ENCODE peak calls at places on chromosomes 6 and 20, in eight cellular contexts. One of them, this sample, is unnamed.

GRCh38 chr6:121881974-121882667 is 446.7 kb downstream of the GJA1 start:
- DNase-seq in transverse colon: no peak
- DNase-seq in esophagus squamous epithelium: no peak
- DNase-seq in pancreas: no peak
- DNase-seq in A549: no peak
- DNase-seq in foreskin keratinocyte: no peak
- DNase-seq in spleen: no peak
- DNase-seq in effector memory CD4-positive, alpha-beta T cell: no peak
- DNase-seq in this sample: no peak

GRCh38 chr6:158654498-158654897 is 4.6 kb downstream of the SYTL3 start:
- DNase-seq in pancreas: no peak
- DNase-seq in foreskin keratinocyte: no peak
- DNase-seq in esophagus squamous epithelium: peak; percentile 14
- DNase-seq in effector memory CD4-positive, alpha-beta T cell: no peak
- DNase-seq in A549: no peak
- DNase-seq in spleen: peak; percentile 84
- DNase-seq in transverse colon: peak; percentile 67
- DNase-seq in this sample: peak; percentile 56

GRCh38 chr20:24701668-24702067 is 232.2 kb downstream of the SYNDIG1 start:
- DNase-seq in effector memory CD4-positive, alpha-beta T cell: no peak
- DNase-seq in foreskin keratinocyte: no peak
- DNase-seq in pancreas: no peak
- DNase-seq in spleen: no peak
- DNase-seq in transverse colon: no peak
- DNase-seq in esophagus squamous epithelium: no peak
- DNase-seq in A549: no peak
- DNase-seq in this sample: no peak

GRCh38 chr6:19988555-19988954 is 151.4 kb downstream of the ID4 start:
- DNase-seq in foreskin keratinocyte: peak; percentile 36
- DNase-seq in A549: no peak
- DNase-seq in transverse colon: no peak
- DNase-seq in spleen: no peak
- DNase-seq in effector memory CD4-positive, alpha-beta T cell: no peak
- DNase-seq in esophagus squamous epithelium: no peak
- DNase-seq in pancreas: no peak
- DNase-seq in this sample: no peak

GRCh38 chr20:24487648-24488047 is 18.2 kb downstream of the SYNDIG1 start:
- DNase-seq in foreskin keratinocyte: no peak
- DNase-seq in A549: no peak
- DNase-seq in transverse colon: no peak
- DNase-seq in esophagus squamous epithelium: no peak
- DNase-seq in pancreas: no peak
- DNase-seq in spleen: peak; percentile 32
- DNase-seq in effector memory CD4-positive, alpha-beta T cell: no peak
- DNase-seq in this sample: no peak

GRCh38 chr6:33696538-33697518 is 14.7 kb downstream of the UQCC2 start:
- DNase-seq in pancreas: no peak
- DNase-seq in foreskin keratinocyte: no peak
- DNase-seq in transverse colon: no peak
- DNase-seq in A549: no peak
- DNase-seq in spleen: peak; percentile 86
- DNase-seq in esophagus squamous epithelium: no peak
- DNase-seq in effector memory CD4-positive, alpha-beta T cell: no peak
- DNase-seq in this sample: no peak

GRCh38 chr6:13157293-13157692 is 171.0 kb downstream of the TBC1D7 start:
- DNase-seq in foreskin keratinocyte: no peak
- DNase-seq in pancreas: no peak
- DNase-seq in effector memory CD4-positive, alpha-beta T cell: no peak
- DNase-seq in spleen: no peak
- DNase-seq in transverse colon: no peak
- DNase-seq in esophagus squamous epithelium: no peak
- DNase-seq in A549: no peak
- DNase-seq in this sample: no peak

GRCh38 chr20:47003223-47003622 is 108.6 kb downstream of the EYA2 start:
- DNase-seq in esophagus squamous epithelium: no peak
- DNase-seq in transverse colon: no peak
- DNase-seq in effector memory CD4-positive, alpha-beta T cell: no peak
- DNase-seq in spleen: peak; percentile 17
- DNase-seq in foreskin keratinocyte: no peak
- DNase-seq in pancreas: no peak
- DNase-seq in A549: no peak
- DNase-seq in this sample: no peak

GRCh38 chr6:169045486-169045885 is 208.2 kb downstream of the THBS2 start:
- DNase-seq in transverse colon: no peak
- DNase-seq in effector memory CD4-positive, alpha-beta T cell: no peak
- DNase-seq in pancreas: no peak
- DNase-seq in foreskin keratinocyte: no peak
- DNase-seq in esophagus squamous epithelium: no peak
- DNase-seq in A549: no peak
- DNase-seq in spleen: no peak
- DNase-seq in this sample: no peak

GRCh38 chr20:62601172-62601571 is 41.1 kb upstream of the SLCO4A1 start:
- DNase-seq in effector memory CD4-positive, alpha-beta T cell: no peak
- DNase-seq in foreskin keratinocyte: no peak
- DNase-seq in transverse colon: no peak
- DNase-seq in esophagus squamous epithelium: no peak
- DNase-seq in A549: no peak
- DNase-seq in spleen: no peak
- DNase-seq in pancreas: no peak
- DNase-seq in this sample: no peak

GRCh38 chr20:62603907-62604785 is 38.2 kb upstream of the SLCO4A1 start:
- DNase-seq in transverse colon: no peak
- DNase-seq in pancreas: peak; percentile 79
- DNase-seq in foreskin keratinocyte: no peak
- DNase-seq in A549: no peak
- DNase-seq in esophagus squamous epithelium: no peak
- DNase-seq in effector memory CD4-positive, alpha-beta T cell: no peak
- DNase-seq in spleen: no peak
- DNase-seq in this sample: no peak

GRCh38 chr20:62603021-62603906 is 39.0 kb upstream of the SLCO4A1 start:
- DNase-seq in effector memory CD4-positive, alpha-beta T cell: peak; percentile 19
- DNase-seq in A549: no peak
- DNase-seq in transverse colon: peak; percentile 44
- DNase-seq in spleen: peak; percentile 94
- DNase-seq in foreskin keratinocyte: no peak
- DNase-seq in esophagus squamous epithelium: no peak
- DNase-seq in pancreas: peak; percentile 91
- DNase-seq in this sample: peak; percentile 41

GRCh38 chr20:62604796-62605195 is 37.5 kb upstream of the SLCO4A1 start:
- DNase-seq in A549: no peak
- DNase-seq in pancreas: peak; percentile 50
- DNase-seq in foreskin keratinocyte: no peak
- DNase-seq in transverse colon: no peak
- DNase-seq in effector memory CD4-positive, alpha-beta T cell: no peak
- DNase-seq in esophagus squamous epithelium: no peak
- DNase-seq in spleen: no peak
- DNase-seq in this sample: no peak

GRCh38 chr20:62602550-62602949 is 39.8 kb upstream of the SLCO4A1 start:
- DNase-seq in esophagus squamous epithelium: no peak
- DNase-seq in A549: no peak
- DNase-seq in foreskin keratinocyte: no peak
- DNase-seq in transverse colon: peak; percentile 23
- DNase-seq in spleen: peak; percentile 90
- DNase-seq in effector memory CD4-positive, alpha-beta T cell: no peak
- DNase-seq in pancreas: no peak
- DNase-seq in this sample: no peak
- H3K4me1 ChIP-seq in esophagus squamous epithelium: peaks cover 43% of the 10 kb centered on the region
- H3K4me1 ChIP-seq in A549: peaks cover 10% of the 10 kb centered on the region
- H3K4me1 ChIP-seq in foreskin keratinocyte: no peaks in the 10 kb centered on the region
- H3K4me1 ChIP-seq in transverse colon: no peaks in the 10 kb centered on the region
- H3K4me1 ChIP-seq in spleen: peaks cover 33% of the 10 kb centered on the region
- H3K4me1 ChIP-seq in effector memory CD4-positive, alpha-beta T cell: peaks cover 23% of the 10 kb centered on the region
- H3K4me1 ChIP-seq in pancreas: peaks cover 9% of the 10 kb centered on the region
- H3K4me1 ChIP-seq in this sample: no peaks in the 10 kb centered on the region

GRCh38 chr6:139369568-139370046 is 4.8 kb downstream of the CITED2 start:
- DNase-seq in foreskin keratinocyte: peak; percentile 33
- DNase-seq in esophagus squamous epithelium: no peak
- DNase-seq in spleen: no peak
- DNase-seq in A549: peak; percentile 14
- DNase-seq in effector memory CD4-positive, alpha-beta T cell: no peak
- DNase-seq in pancreas: no peak
- DNase-seq in transverse colon: no peak
- DNase-seq in this sample: no peak
- H3K4me1 ChIP-seq in foreskin keratinocyte: peaks cover 7% of the 10 kb centered on the region
- H3K4me1 ChIP-seq in esophagus squamous epithelium: peaks cover 6% of the 10 kb centered on the region
- H3K4me1 ChIP-seq in spleen: peaks cover 22% of the 10 kb centered on the region
- H3K4me1 ChIP-seq in A549: peaks cover 32% of the 10 kb centered on the region
- H3K4me1 ChIP-seq in effector memory CD4-positive, alpha-beta T cell: peaks cover 19% of the 10 kb centered on the region
- H3K4me1 ChIP-seq in pancreas: peaks cover 21% of the 10 kb centered on the region
- H3K4me1 ChIP-seq in transverse colon: peaks cover 7% of the 10 kb centered on the region
- H3K4me1 ChIP-seq in this sample: peaks cover 2% of the 10 kb centered on the region

GRCh38 chr20:38810926-38811325 is 5.4 kb downstream of the PPP1R16B start:
- DNase-seq in esophagus squamous epithelium: no peak
- DNase-seq in foreskin keratinocyte: no peak
- DNase-seq in transverse colon: no peak
- DNase-seq in A549: no peak
- DNase-seq in pancreas: no peak
- DNase-seq in effector memory CD4-positive, alpha-beta T cell: no peak
- DNase-seq in spleen: no peak
- DNase-seq in this sample: no peak
- H3K4me1 ChIP-seq in esophagus squamous epithelium: peaks cover 8% of the 10 kb centered on the region
- H3K4me1 ChIP-seq in foreskin keratinocyte: no peaks in the 10 kb centered on the region
- H3K4me1 ChIP-seq in transverse colon: no peaks in the 10 kb centered on the region
- H3K4me1 ChIP-seq in A549: peaks cover 6% of the 10 kb centered on the region
- H3K4me1 ChIP-seq in pancreas: no peaks in the 10 kb centered on the region
- H3K4me1 ChIP-seq in effector memory CD4-positive, alpha-beta T cell: peaks cover 39% of the 10 kb centered on the region
- H3K4me1 ChIP-seq in spleen: peaks cover 52% of the 10 kb centered on the region
- H3K4me1 ChIP-seq in this sample: peaks cover 3% of the 10 kb centered on the region

DNA sequence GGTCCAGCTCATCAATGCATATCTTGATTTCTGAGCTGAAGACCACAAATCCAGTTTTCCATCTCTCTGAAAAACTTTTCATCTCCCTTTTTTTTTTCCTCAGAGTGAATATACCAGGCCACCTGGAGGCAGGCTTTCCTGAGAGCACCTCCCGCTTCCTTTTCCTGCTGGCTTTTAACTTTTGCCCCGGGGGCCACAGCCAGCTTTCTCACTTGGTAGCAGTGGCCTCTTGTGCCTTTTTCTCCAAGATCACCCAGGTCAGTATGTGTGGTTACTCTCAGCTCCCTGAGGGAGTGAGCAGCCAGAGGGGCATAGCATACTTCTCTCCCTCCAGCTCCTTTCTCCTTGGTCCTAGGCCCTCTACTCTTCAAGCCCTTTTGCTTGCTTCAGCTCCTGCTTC is at the start of gene BTN1A1:
- DNase-seq in esophagus squamous epithelium: no peak
- DNase-seq in transverse colon: no peak
- DNase-seq in A549: no peak
- DNase-seq in spleen: no peak
- DNase-seq in pancreas: no peak
- DNase-seq in effector memory CD4-positive, alpha-beta T cell: no peak
- DNase-seq in foreskin keratinocyte: no peak
- DNase-seq in this sample: peak; percentile 20
- H3K4me1 ChIP-seq in esophagus squamous epithelium: peaks cover 11% of the 10 kb centered on the region
- H3K4me1 ChIP-seq in transverse colon: peaks cover 5% of the 10 kb centered on the region
- H3K4me1 ChIP-seq in A549: no peaks in the 10 kb centered on the region
- H3K4me1 ChIP-seq in spleen: peaks cover 11% of the 10 kb centered on the region
- H3K4me1 ChIP-seq in pancreas: no peaks in the 10 kb centered on the region
- H3K4me1 ChIP-seq in effector memory CD4-positive, alpha-beta T cell: peaks cover 3% of the 10 kb centered on the region
- H3K4me1 ChIP-seq in foreskin keratinocyte: no peaks in the 10 kb centered on the region
- H3K4me1 ChIP-seq in this sample: peaks cover 5% of the 10 kb centered on the region

GRCh38 chr20:32035398-32035852 is 16.6 kb upstream of the HCK start:
- DNase-seq in effector memory CD4-positive, alpha-beta T cell: no peak
- DNase-seq in spleen: no peak
- DNase-seq in pancreas: no peak
- DNase-seq in foreskin keratinocyte: no peak
- DNase-seq in transverse colon: no peak
- DNase-seq in A549: no peak
- DNase-seq in esophagus squamous epithelium: no peak
- DNase-seq in this sample: no peak

GRCh38 chr20:32036716-32037355 is 15.2 kb upstream of the HCK start:
- DNase-seq in effector memory CD4-positive, alpha-beta T cell: no peak
- DNase-seq in spleen: no peak
- DNase-seq in pancreas: no peak
- DNase-seq in esophagus squamous epithelium: no peak
- DNase-seq in transverse colon: no peak
- DNase-seq in foreskin keratinocyte: no peak
- DNase-seq in A549: no peak
- DNase-seq in this sample: no peak

GRCh38 chr20:32037929-32038328 is 14.1 kb upstream of the HCK start:
- DNase-seq in esophagus squamous epithelium: no peak
- DNase-seq in transverse colon: no peak
- DNase-seq in foreskin keratinocyte: peak; percentile 63
- DNase-seq in A549: no peak
- DNase-seq in spleen: no peak
- DNase-seq in pancreas: no peak
- DNase-seq in effector memory CD4-positive, alpha-beta T cell: no peak
- DNase-seq in this sample: no peak

GRCh38 chr20:32034581-32035397 is 17.3 kb upstream of the HCK start:
- DNase-seq in transverse colon: no peak
- DNase-seq in A549: no peak
- DNase-seq in foreskin keratinocyte: no peak
- DNase-seq in effector memory CD4-positive, alpha-beta T cell: no peak
- DNase-seq in esophagus squamous epithelium: no peak
- DNase-seq in pancreas: no peak
- DNase-seq in spleen: no peak
- DNase-seq in this sample: peak; percentile 48

DNA sequence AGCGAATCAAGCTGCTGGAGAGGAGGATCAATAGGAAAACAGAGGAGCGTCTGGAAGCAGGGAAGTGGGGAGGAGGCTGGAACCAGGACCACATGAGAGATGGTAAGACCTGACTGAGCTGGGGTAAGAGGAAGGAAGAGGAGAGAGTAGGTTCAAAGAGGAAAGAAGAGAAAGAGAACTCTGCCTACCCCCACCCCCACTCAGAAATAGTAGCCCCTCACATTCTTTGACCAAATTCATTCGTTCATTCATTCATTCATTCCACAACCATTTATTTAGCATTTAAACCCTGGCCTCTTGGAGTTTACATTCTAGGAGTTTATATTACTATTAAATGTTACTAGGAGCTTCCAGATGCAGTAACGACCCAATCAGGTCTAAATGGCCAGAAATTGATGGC is 15.8 kb upstream of the HCK start:
- DNase-seq in spleen: no peak
- DNase-seq in esophagus squamous epithelium: no peak
- DNase-seq in pancreas: no peak
- DNase-seq in effector memory CD4-positive, alpha-beta T cell: no peak
- DNase-seq in A549: no peak
- DNase-seq in transverse colon: no peak
- DNase-seq in foreskin keratinocyte: no peak
- DNase-seq in this sample: no peak
- H3K4me1 ChIP-seq in spleen: peaks cover 21% of the 10 kb centered on the region
- H3K4me1 ChIP-seq in esophagus squamous epithelium: peaks cover 10% of the 10 kb centered on the region
- H3K4me1 ChIP-seq in pancreas: no peaks in the 10 kb centered on the region
- H3K4me1 ChIP-seq in effector memory CD4-positive, alpha-beta T cell: peaks cover 4% of the 10 kb centered on the region
- H3K4me1 ChIP-seq in A549: peaks cover 16% of the 10 kb centered on the region
- H3K4me1 ChIP-seq in transverse colon: no peaks in the 10 kb centered on the region
- H3K4me1 ChIP-seq in foreskin keratinocyte: no peaks in the 10 kb centered on the region
- H3K4me1 ChIP-seq in this sample: peaks cover 6% of the 10 kb centered on the region

GRCh38 chr6:149861603-149862423 is 2.3 kb downstream of the LRP11 start:
- DNase-seq in effector memory CD4-positive, alpha-beta T cell: no peak
- DNase-seq in pancreas: no peak
- DNase-seq in foreskin keratinocyte: no peak
- DNase-seq in spleen: no peak
- DNase-seq in esophagus squamous epithelium: no peak
- DNase-seq in transverse colon: no peak
- DNase-seq in A549: no peak
- DNase-seq in this sample: no peak
- H3K4me1 ChIP-seq in effector memory CD4-positive, alpha-beta T cell: peaks cover 9% of the 10 kb centered on the region
- H3K4me1 ChIP-seq in pancreas: peaks cover 11% of the 10 kb centered on the region
- H3K4me1 ChIP-seq in foreskin keratinocyte: peaks cover 14% of the 10 kb centered on the region
- H3K4me1 ChIP-seq in spleen: peaks cover 8% of the 10 kb centered on the region
- H3K4me1 ChIP-seq in esophagus squamous epithelium: peaks cover 23% of the 10 kb centered on the region
- H3K4me1 ChIP-seq in transverse colon: no peaks in the 10 kb centered on the region
- H3K4me1 ChIP-seq in A549: peaks cover 61% of the 10 kb centered on the region
- H3K4me1 ChIP-seq in this sample: peaks cover 2% of the 10 kb centered on the region

GRCh38 chr6:138537090-138537489 is 37.8 kb upstream of the NHSL1 start:
- DNase-seq in pancreas: no peak
- DNase-seq in foreskin keratinocyte: no peak
- DNase-seq in effector memory CD4-positive, alpha-beta T cell: no peak
- DNase-seq in transverse colon: no peak
- DNase-seq in spleen: no peak
- DNase-seq in esophagus squamous epithelium: no peak
- DNase-seq in A549: no peak
- DNase-seq in this sample: no peak
- H3K4me1 ChIP-seq in pancreas: peaks cover 17% of the 10 kb centered on the region
- H3K4me1 ChIP-seq in foreskin keratinocyte: peaks cover 7% of the 10 kb centered on the region
- H3K4me1 ChIP-seq in effector memory CD4-positive, alpha-beta T cell: no peaks in the 10 kb centered on the region
- H3K4me1 ChIP-seq in transverse colon: no peaks in the 10 kb centered on the region
- H3K4me1 ChIP-seq in spleen: no peaks in the 10 kb centered on the region
- H3K4me1 ChIP-seq in esophagus squamous epithelium: peaks cover 5% of the 10 kb centered on the region
- H3K4me1 ChIP-seq in A549: peaks cover 16% of the 10 kb centered on the region
- H3K4me1 ChIP-seq in this sample: peaks cover 19% of the 10 kb centered on the region